ENCODE peak calls at places on chromosomes 6 and 20, in nine cellular contexts. Q, R, A, I, F, P, Y, J and W are unnamed samples.

GRCh38 chr6:165925474-165926156 is 242.0 kb downstream of the TBXT start:
- DNase-seq in Q (no peak), R (no peak), A (no peak), I (no peak), F (no peak), P (no peak), Y (no peak), J (peak), W (no peak)

GRCh38 chr6:157952751-157953479 is 28.7 kb upstream of the SYNJ2 start:
- DNase-seq in Q (peak), R (peak), A (no peak), I (peak), F (no peak), P (no peak), Y (no peak), J (no peak), W (no peak)

GRCh38 chr6:38273325-38273724 is 366.4 kb downstream of the BTBD9 start:
- DNase-seq in Q (no peak), R (no peak), A (no peak), I (no peak), F (no peak), P (no peak), Y (no peak), J (no peak), W (no peak)

GRCh38 chr6:78713564-78713963 is 153.8 kb upstream of the IRAK1BP1 start:
- DNase-seq in Q (no peak), R (no peak), A (no peak), I (no peak), F (no peak), P (no peak), Y (no peak), J (no peak), W (no peak)

GRCh38 chr6:54244430-54244829 is 63.8 kb upstream of the TINAG start:
- DNase-seq in Q (no peak), R (peak), A (no peak), I (peak), F (no peak), P (no peak), Y (no peak), J (no peak), W (no peak)

GRCh38 chr6:14148471-14148870 is 30.9 kb downstream of the CD83 start:
- DNase-seq in Q (no peak), R (no peak), A (no peak), I (no peak), F (no peak), P (no peak), Y (no peak), J (no peak), W (no peak)

GRCh38 chr20:59644371-59644939 is 40.1 kb downstream of the PHACTR3 start:
- DNase-seq in Q (no peak), R (no peak), A (peak), I (no peak), F (no peak), P (no peak), Y (no peak), J (no peak), W (no peak)

GRCh38 chr6:159008656-159009288 is 8.8 kb upstream of the RSPH3 start:
- DNase-seq in Q (no peak), R (peak), A (no peak), I (peak), F (peak), P (no peak), Y (no peak), J (no peak), W (no peak)

GRCh38 chr20:5524886-5525285 is 208.1 kb upstream of the PROKR2 start:
- DNase-seq in Q (no peak), R (no peak), A (no peak), I (no peak), F (no peak), P (no peak), Y (no peak), J (no peak), W (no peak)

GRCh38 chr6:111552241-111552744 is 53.4 kb downstream of the TRAF3IP2 start:
- DNase-seq in Q (peak), R (peak), A (peak), I (peak), F (peak), P (peak), Y (peak), J (peak), W (no peak)

GRCh38 chr6:109308018-109308492 is 74.2 kb downstream of the CD164 start:
- DNase-seq in Q (peak), R (peak), A (no peak), I (peak), F (peak), P (peak), Y (peak), J (peak), W (no peak)

GRCh38 chr20:44384423-44385027 is 29.0 kb downstream of the HNF4A start:
- DNase-seq in Q (peak), R (peak), A (peak), I (peak), F (peak), P (peak), Y (peak), J (peak), W (no peak)

GRCh38 chr6:147207851-147208754 is 3.9 kb downstream of the STXBP5 start:
- DNase-seq in Q (no peak), R (no peak), A (no peak), I (peak), F (no peak), P (no peak), Y (no peak), J (no peak), W (no peak)

GRCh38 chr6:74785236-74785635 is 420.6 kb downstream of the COL12A1 start:
- DNase-seq in Q (no peak), R (no peak), A (no peak), I (no peak), F (no peak), P (no peak), Y (no peak), J (no peak), W (no peak)

GRCh38 chr6:111842891-111843290 is 30.4 kb downstream of the FYN start:
- DNase-seq in Q (no peak), R (peak), A (no peak), I (no peak), F (no peak), P (no peak), Y (no peak), J (peak), W (no peak)

GRCh38 chr6:63897952-63898351 is 262.4 kb downstream of the PHF3 start:
- DNase-seq in Q (no peak), R (no peak), A (no peak), I (no peak), F (no peak), P (no peak), Y (no peak), J (no peak), W (no peak)

DNA sequence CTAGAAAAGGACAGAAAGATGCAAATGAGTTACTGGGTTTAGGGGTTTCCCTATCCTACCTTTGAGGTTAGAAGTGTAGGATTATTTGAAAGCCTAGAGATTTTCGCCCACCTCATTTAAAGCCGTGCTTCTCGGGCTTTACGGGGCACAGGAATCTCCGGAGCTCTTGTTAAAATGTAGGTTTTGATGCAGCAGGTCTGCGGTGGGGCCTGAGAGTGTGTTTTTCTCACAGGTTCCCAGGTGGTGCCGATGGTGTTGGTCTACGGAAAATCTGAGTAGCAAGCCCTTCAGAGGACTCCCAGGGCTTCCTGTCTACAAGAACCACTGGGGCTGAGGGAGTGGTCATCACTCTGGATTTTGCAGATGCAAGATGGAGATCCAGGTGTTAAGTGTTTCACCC is 47.5 kb downstream of the TRAM2 start:
- DNase-seq in Q (peak), R (no peak), A (no peak), I (no peak), F (no peak), P (no peak), Y (no peak), J (no peak), W (no peak)
- H3K27ac ChIP-seq in Q (no peak), R (no peak), A (no peak), I (no peak), F (peak), P (no peak), Y (no peak), J (no peak), W (no peak)

DNA sequence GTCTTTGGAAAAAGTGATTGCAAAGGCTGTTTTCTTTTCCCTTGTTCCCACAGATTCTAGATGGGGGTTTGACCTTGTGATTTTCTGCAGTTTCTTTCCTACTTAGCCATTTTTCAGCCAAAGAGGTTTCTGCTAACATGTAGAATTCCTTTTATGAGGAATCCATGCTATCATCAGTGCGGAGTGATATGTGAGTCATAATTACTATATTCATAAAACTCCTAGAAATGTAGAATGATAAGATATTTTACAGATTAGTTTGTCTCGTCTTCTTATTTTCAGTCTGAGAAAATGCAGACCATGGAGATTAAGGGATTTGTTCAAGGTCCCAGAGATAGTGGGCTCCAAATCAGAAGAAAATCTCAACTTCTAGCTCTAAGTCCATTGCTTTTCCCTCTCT is 98.6 kb downstream of the KCNQ5 start:
- DNase-seq in Q (no peak), R (no peak), A (no peak), I (no peak), F (no peak), P (no peak), Y (no peak), J (peak), W (no peak)
- H3K27ac ChIP-seq in Q (no peak), R (no peak), A (no peak), I (no peak), F (no peak), P (no peak), Y (no peak), J (peak), W (no peak)

DNA sequence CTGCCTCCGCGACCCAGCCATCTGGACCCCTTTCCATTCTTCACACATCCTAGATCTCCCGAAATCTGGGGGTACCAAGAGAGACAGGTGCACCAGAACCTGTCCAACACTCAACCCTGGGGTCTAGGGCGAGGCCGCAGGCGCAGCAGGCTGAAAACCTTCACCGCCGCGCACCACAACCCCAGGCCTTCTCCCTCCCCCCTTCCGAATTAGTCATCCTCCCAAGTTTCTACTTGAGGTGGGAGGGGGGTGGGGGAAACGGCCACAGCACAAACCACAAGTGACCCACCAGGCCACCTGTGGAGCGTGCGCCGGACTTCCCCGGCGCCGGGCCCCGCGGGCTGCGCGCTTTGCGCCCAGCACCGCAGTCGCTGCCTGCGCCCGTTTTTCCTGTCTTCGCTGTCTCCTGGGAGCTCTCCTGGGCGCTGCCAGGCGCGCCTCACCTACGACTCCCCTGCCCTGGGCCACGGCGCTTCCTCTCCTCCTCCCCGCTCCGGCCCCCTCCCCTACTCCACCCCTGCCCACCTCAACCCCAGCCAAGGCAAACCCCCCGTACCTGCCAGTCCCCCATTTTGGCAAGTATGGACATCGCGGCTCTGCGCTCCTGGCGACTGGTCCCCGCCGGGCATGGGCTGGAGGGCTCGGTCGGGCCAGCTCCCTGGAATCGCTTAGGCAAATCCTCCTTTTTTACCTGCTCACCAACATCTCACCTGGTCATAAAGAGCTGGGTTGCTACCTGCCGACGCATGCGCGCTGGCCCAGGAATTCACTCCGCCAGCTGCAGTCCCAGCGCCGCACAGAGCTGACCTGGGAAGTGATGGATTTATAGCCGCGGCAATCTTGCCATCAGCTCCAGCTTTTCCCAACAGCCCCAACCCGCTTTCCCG is 4.2 kb upstream of the TFAP2A start:
- DNase-seq in Q (no peak), R (peak), A (no peak), I (peak), F (no peak), P (peak), Y (peak), J (no peak), W (no peak)
- H3K27ac ChIP-seq in Q (no peak), R (peak), A (no peak), I (peak), F (peak), P (no peak), Y (no peak), J (no peak), W (no peak)

DNA sequence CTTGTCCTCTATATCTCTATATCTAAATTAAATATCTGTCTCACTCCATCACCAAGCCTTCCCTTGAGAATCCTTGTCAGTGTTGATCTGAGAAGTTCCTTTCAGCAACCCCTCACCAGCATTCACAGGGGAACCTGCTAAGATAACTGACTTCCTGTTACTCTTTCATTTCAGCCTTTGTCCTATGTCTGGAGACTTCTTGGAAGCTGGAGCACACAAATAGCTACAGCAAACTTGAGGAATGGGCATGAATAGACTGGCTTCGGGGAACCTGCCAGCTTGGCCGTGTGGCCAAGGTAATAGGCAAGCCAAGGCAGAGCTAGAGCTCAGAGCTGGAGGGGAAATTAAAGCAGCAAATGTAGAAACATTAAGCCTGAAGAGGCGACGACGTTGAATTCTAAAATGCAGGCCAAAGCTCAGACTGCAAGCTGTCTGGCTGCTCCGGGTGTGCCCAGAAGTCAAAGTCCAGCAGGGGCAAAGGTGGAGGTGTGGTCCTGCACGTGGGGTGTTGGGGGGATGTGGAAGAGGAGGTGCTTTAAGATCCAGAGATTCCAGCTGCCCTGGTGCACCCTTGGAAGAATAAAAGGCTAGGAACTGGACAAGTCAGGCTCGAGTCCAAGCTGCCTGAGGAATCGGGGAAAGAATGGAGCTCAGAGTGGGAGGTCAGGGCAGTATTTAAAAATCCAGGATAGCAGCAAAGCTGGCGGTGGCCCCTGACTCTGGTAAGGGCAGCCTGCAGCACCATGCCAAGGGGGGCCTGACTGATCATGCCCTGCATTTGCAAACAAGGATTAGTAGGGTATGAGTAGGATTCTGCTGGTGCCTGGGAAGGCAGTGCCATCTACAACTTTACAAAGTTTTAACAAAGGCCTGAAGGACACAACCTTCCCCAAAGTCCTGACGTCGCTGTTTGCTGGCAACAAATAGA is 185.0 kb upstream of the SGK1 start:
- DNase-seq in Q (peak), R (peak), A (no peak), I (peak), F (no peak), P (no peak), Y (no peak), J (no peak), W (no peak)
- H3K27ac ChIP-seq in Q (peak), R (peak), A (no peak), I (peak), F (no peak), P (no peak), Y (peak), J (no peak), W (peak)

DNA sequence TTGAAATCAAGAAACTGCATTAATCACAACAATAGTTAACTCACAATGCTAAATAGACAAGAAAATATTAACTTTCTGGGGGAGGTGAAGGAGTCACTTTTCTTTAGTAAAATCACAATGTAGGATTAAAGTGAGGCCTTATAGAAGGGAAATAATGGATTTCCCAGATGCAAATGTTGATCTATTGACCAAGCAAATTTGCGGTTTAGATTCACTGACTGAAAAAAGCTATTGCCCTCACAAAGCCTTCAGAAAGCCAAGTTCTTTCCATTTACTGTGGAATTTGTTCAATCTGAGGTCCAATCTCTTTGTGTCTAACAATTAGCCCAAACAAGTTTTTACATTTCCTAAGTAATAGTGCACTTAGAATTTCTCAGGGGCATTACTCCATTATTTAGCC is 95.1 kb upstream of the PTCHD4 start:
- DNase-seq in Q (no peak), R (no peak), A (no peak), I (no peak), F (no peak), P (no peak), Y (no peak), J (no peak), W (no peak)
- H3K27ac ChIP-seq in Q (no peak), R (no peak), A (no peak), I (no peak), F (no peak), P (no peak), Y (no peak), J (no peak), W (no peak)

GRCh38 chr6:98975331-98975891 is 27.7 kb upstream of the FBXL4 start:
- DNase-seq in Q (no peak), R (no peak), A (no peak), I (no peak), F (no peak), P (no peak), Y (no peak), J (no peak), W (no peak)

GRCh38 chr6:98974309-98974708 is 26.6 kb upstream of the FBXL4 start:
- DNase-seq in Q (no peak), R (no peak), A (no peak), I (no peak), F (no peak), P (no peak), Y (no peak), J (no peak), W (no peak)

GRCh38 chr6:98971303-98971702 is 23.6 kb upstream of the FBXL4 start:
- DNase-seq in Q (no peak), R (no peak), A (no peak), I (no peak), F (no peak), P (no peak), Y (no peak), J (no peak), W (no peak)

GRCh38 chr6:98970469-98970868 is 22.7 kb upstream of the FBXL4 start:
- DNase-seq in Q (no peak), R (no peak), A (no peak), I (no peak), F (no peak), P (no peak), Y (no peak), J (no peak), W (no peak)

GRCh38 chr6:98973571-98973970 is 25.8 kb upstream of the FBXL4 start:
- DNase-seq in Q (no peak), R (no peak), A (no peak), I (no peak), F (no peak), P (no peak), Y (no peak), J (no peak), W (no peak)
- H3K27ac ChIP-seq in Q (no peak), R (no peak), A (no peak), I (no peak), F (no peak), P (no peak), Y (no peak), J (no peak), W (no peak)

GRCh38 chr20:48740269-48740603 is 87.6 kb downstream of the PREX1 start:
- DNase-seq in Q (no peak), R (no peak), A (no peak), I (no peak), F (no peak), P (no peak), Y (no peak), J (no peak), W (no peak)

GRCh38 chr20:48742912-48743680 is 84.7 kb downstream of the PREX1 start:
- DNase-seq in Q (no peak), R (no peak), A (no peak), I (no peak), F (no peak), P (no peak), Y (no peak), J (no peak), W (no peak)

GRCh38 chr20:48740714-48741113 is 87.1 kb downstream of the PREX1 start:
- DNase-seq in Q (no peak), R (no peak), A (no peak), I (no peak), F (no peak), P (no peak), Y (no peak), J (no peak), W (no peak)

GRCh38 chr20:48742233-48742632 is 85.6 kb downstream of the PREX1 start:
- DNase-seq in Q (no peak), R (no peak), A (no peak), I (no peak), F (no peak), P (no peak), Y (no peak), J (no peak), W (no peak)

DNA sequence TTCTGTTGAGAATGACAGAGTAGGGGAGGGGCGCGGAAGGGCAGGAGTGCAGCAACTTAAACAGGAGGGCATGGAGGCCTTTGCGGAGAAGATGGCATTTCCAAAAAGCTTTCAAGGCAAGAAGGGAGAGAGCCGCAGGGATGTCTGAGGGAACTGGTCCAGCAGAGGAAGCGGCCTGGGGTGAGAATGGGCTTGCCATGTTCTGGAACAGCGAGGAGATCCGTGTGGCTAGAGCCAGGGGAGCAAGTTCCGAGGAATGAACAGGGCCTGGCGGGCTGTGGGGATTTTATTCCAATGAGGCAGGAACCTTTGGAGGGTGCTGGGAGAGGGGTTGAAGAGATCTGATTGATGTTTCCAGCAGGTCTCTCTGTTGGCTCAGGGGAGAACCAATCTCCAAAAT is 86.1 kb downstream of the PREX1 start:
- DNase-seq in Q (no peak), R (no peak), A (no peak), I (no peak), F (no peak), P (no peak), Y (no peak), J (no peak), W (no peak)
- H3K27ac ChIP-seq in Q (no peak), R (no peak), A (no peak), I (no peak), F (no peak), P (no peak), Y (no peak), J (no peak), W (no peak)

GRCh38 chr20:1225729-1226313 is at the start of gene RAD21L1:
- DNase-seq in Q (peak), R (peak), A (peak), I (peak), F (no peak), P (peak), Y (peak), J (peak), W (peak)
- H3K27ac ChIP-seq in Q (peak), R (no peak), A (no peak), I (no peak), F (peak), P (no peak), Y (no peak), J (no peak), W (no peak)

GRCh38 chr20:23296841-23297701 is 53.5 kb upstream of the NXT1 start:
- DNase-seq in Q (no peak), R (peak), A (peak), I (no peak), F (no peak), P (no peak), Y (no peak), J (no peak), W (no peak)
- H3K27ac ChIP-seq in Q (peak), R (peak), A (no peak), I (no peak), F (no peak), P (no peak), Y (no peak), J (no peak), W (no peak)